ENCODE peak calls at places on chromosomes 12 and 14, in four cellular contexts. F is KG1, N is HEK293T, B is Daoy. Q is an unnamed sample.

GRCh38 chr14:54730156-54730961 is 163.4 kb downstream of the SAMD4A start:
- DNase-seq in F (peak), N (no peak), B (no peak), Q (no peak)

GRCh38 chr14:23361763-23362162 is 3.2 kb downstream of the EFS start:
- DNase-seq in F (no peak), N (no peak), B (no peak), Q (no peak)

GRCh38 chr14:39060818-39061437 is 42.1 kb downstream of the SEC23A start:
- DNase-seq in F (no peak), N (no peak), B (no peak), Q (no peak)

GRCh38 chr14:103260629-103261124 is 73.4 kb upstream of the EIF5 start:
- DNase-seq in F (no peak), N (no peak), B (peak), Q (peak)

GRCh38 chr12:49296034-49296835 is 1.3 kb downstream of the PRPH start:
- DNase-seq in F (no peak), N (peak), B (peak), Q (peak)

GRCh38 chr12:2120982-2121758 is 68.4 kb downstream of the CACNA1C start:
- DNase-seq in F (no peak), N (no peak), B (no peak), Q (peak)

GRCh38 chr12:79614730-79615129 is 76.0 kb downstream of the PAWR start:
- DNase-seq in F (no peak), N (peak), B (no peak), Q (no peak)

GRCh38 chr14:77094672-77095284 is 3.3 kb upstream of the CIPC start:
- DNase-seq in F (peak), N (peak), B (peak), Q (peak)

GRCh38 chr12:132141976-132142678 is 2.0 kb downstream of the DDX51 start:
- DNase-seq in F (no peak), N (no peak), B (no peak), Q (no peak)